ENCODE peak calls at places on chromosome 1, in seven cellular contexts. One of them, this sample, is unnamed.
A peak's percentile ranks its signal among the peaks of the same experiment; 100 is the strongest.

GRCh38 chr1:228185641-228185965 is 20.0 kb downstream of the IBA57 start:
- DNase-seq in effector memory CD4-positive, alpha-beta T cell: peak; percentile 65
- DNase-seq in colonic mucosa: no peak
- DNase-seq in thoracic aorta: no peak
- DNase-seq in gastrocnemius medialis: peak; percentile 9
- DNase-seq in HCT116: no peak
- DNase-seq in DND-41: no peak
- DNase-seq in this sample: no peak

GRCh38 chr1:9203623-9204022 is 31.0 kb upstream of the H6PD start:
- DNase-seq in effector memory CD4-positive, alpha-beta T cell: no peak
- DNase-seq in colonic mucosa: no peak
- DNase-seq in thoracic aorta: no peak
- DNase-seq in gastrocnemius medialis: no peak
- DNase-seq in HCT116: no peak
- DNase-seq in DND-41: peak; percentile 79
- DNase-seq in this sample: peak; percentile 65

GRCh38 chr1:16026723-16027484 is 5.1 kb downstream of the CLCNKA start:
- DNase-seq in effector memory CD4-positive, alpha-beta T cell: peak; percentile 6
- DNase-seq in colonic mucosa: no peak
- DNase-seq in thoracic aorta: no peak
- DNase-seq in gastrocnemius medialis: no peak
- DNase-seq in HCT116: no peak
- DNase-seq in DND-41: peak; percentile 10
- DNase-seq in this sample: no peak

GRCh38 chr1:153733970-153734369 is 6.1 kb downstream of the INTS3 start:
- DNase-seq in effector memory CD4-positive, alpha-beta T cell: no peak
- DNase-seq in colonic mucosa: no peak
- DNase-seq in thoracic aorta: no peak
- DNase-seq in gastrocnemius medialis: no peak
- DNase-seq in HCT116: no peak
- DNase-seq in DND-41: no peak
- DNase-seq in this sample: no peak

GRCh38 chr1:107464827-107465226 is 324.0 kb downstream of the NTNG1 start:
- DNase-seq in effector memory CD4-positive, alpha-beta T cell: no peak
- DNase-seq in colonic mucosa: no peak
- DNase-seq in thoracic aorta: no peak
- DNase-seq in gastrocnemius medialis: no peak
- DNase-seq in HCT116: no peak
- DNase-seq in DND-41: no peak
- DNase-seq in this sample: no peak

GRCh38 chr1:103541431-103541830 is 15.9 kb downstream of the RNPC3 start:
- DNase-seq in effector memory CD4-positive, alpha-beta T cell: no peak
- DNase-seq in colonic mucosa: no peak
- DNase-seq in thoracic aorta: no peak
- DNase-seq in gastrocnemius medialis: no peak
- DNase-seq in HCT116: no peak
- DNase-seq in DND-41: no peak
- DNase-seq in this sample: no peak

GRCh38 chr1:30906631-30907389 is 1.7 kb downstream of the SDC3 start:
- DNase-seq in effector memory CD4-positive, alpha-beta T cell: no peak
- DNase-seq in colonic mucosa: no peak
- DNase-seq in thoracic aorta: no peak
- DNase-seq in gastrocnemius medialis: no peak
- DNase-seq in HCT116: no peak
- DNase-seq in DND-41: no peak
- DNase-seq in this sample: peak; percentile 39

GRCh38 chr1:61581241-61581640 is 143.7 kb downstream of the TM2D1 start:
- DNase-seq in effector memory CD4-positive, alpha-beta T cell: no peak
- DNase-seq in colonic mucosa: no peak
- DNase-seq in thoracic aorta: no peak
- DNase-seq in gastrocnemius medialis: no peak
- DNase-seq in HCT116: no peak
- DNase-seq in DND-41: no peak
- DNase-seq in this sample: no peak

GRCh38 chr1:174114788-174115448 is 44.4 kb upstream of the RABGAP1L start:
- DNase-seq in effector memory CD4-positive, alpha-beta T cell: no peak
- DNase-seq in colonic mucosa: peak; percentile 50
- DNase-seq in thoracic aorta: no peak
- DNase-seq in gastrocnemius medialis: no peak
- DNase-seq in HCT116: peak; percentile 67
- DNase-seq in DND-41: peak; percentile 46
- DNase-seq in this sample: peak; percentile 54

GRCh38 chr1:245656189-245656717 is 501.5 kb downstream of the KIF26B start:
- DNase-seq in effector memory CD4-positive, alpha-beta T cell: no peak
- DNase-seq in colonic mucosa: no peak
- DNase-seq in thoracic aorta: no peak
- DNase-seq in gastrocnemius medialis: no peak
- DNase-seq in HCT116: no peak
- DNase-seq in DND-41: no peak
- DNase-seq in this sample: no peak

GRCh38 chr1:152515454-152515823 is 1.2 kb downstream of the CRCT1 start:
- DNase-seq in effector memory CD4-positive, alpha-beta T cell: no peak
- DNase-seq in colonic mucosa: no peak
- DNase-seq in thoracic aorta: no peak
- DNase-seq in gastrocnemius medialis: no peak
- DNase-seq in HCT116: no peak
- DNase-seq in DND-41: no peak
- DNase-seq in this sample: no peak

GRCh38 chr1:152516082-152516481 is 1.8 kb downstream of the CRCT1 start:
- DNase-seq in effector memory CD4-positive, alpha-beta T cell: no peak
- DNase-seq in colonic mucosa: no peak
- DNase-seq in thoracic aorta: no peak
- DNase-seq in gastrocnemius medialis: no peak
- DNase-seq in HCT116: no peak
- DNase-seq in DND-41: no peak
- DNase-seq in this sample: no peak

GRCh38 chr1:152513081-152513480 is 1.2 kb upstream of the CRCT1 start:
- DNase-seq in effector memory CD4-positive, alpha-beta T cell: no peak
- DNase-seq in colonic mucosa: no peak
- DNase-seq in thoracic aorta: no peak
- DNase-seq in gastrocnemius medialis: no peak
- DNase-seq in HCT116: no peak
- DNase-seq in DND-41: no peak
- DNase-seq in this sample: no peak

GRCh38 chr1:152517237-152517811 is 3.0 kb downstream of the CRCT1 start:
- DNase-seq in effector memory CD4-positive, alpha-beta T cell: no peak
- DNase-seq in colonic mucosa: no peak
- DNase-seq in thoracic aorta: no peak
- DNase-seq in gastrocnemius medialis: no peak
- DNase-seq in HCT116: peak; percentile 6
- DNase-seq in DND-41: no peak
- DNase-seq in this sample: no peak

GRCh38 chr1:152514715-152515453 is 602 bp downstream of the CRCT1 start:
- DNase-seq in effector memory CD4-positive, alpha-beta T cell: no peak
- DNase-seq in colonic mucosa: no peak
- DNase-seq in thoracic aorta: no peak
- DNase-seq in gastrocnemius medialis: no peak
- DNase-seq in HCT116: no peak
- DNase-seq in DND-41: no peak
- DNase-seq in this sample: no peak
- H3K27ac ChIP-seq in effector memory CD4-positive, alpha-beta T cell: no peak overlapping the region
- H3K27ac ChIP-seq in colonic mucosa: no peak overlapping the region
- H3K27ac ChIP-seq in thoracic aorta: no peak overlapping the region
- H3K27ac ChIP-seq in gastrocnemius medialis: no peak overlapping the region
- H3K27ac ChIP-seq in HCT116: no peak overlapping the region
- H3K27ac ChIP-seq in DND-41: no peak overlapping the region
- H3K27ac ChIP-seq in this sample: no peak overlapping the region

DNA sequence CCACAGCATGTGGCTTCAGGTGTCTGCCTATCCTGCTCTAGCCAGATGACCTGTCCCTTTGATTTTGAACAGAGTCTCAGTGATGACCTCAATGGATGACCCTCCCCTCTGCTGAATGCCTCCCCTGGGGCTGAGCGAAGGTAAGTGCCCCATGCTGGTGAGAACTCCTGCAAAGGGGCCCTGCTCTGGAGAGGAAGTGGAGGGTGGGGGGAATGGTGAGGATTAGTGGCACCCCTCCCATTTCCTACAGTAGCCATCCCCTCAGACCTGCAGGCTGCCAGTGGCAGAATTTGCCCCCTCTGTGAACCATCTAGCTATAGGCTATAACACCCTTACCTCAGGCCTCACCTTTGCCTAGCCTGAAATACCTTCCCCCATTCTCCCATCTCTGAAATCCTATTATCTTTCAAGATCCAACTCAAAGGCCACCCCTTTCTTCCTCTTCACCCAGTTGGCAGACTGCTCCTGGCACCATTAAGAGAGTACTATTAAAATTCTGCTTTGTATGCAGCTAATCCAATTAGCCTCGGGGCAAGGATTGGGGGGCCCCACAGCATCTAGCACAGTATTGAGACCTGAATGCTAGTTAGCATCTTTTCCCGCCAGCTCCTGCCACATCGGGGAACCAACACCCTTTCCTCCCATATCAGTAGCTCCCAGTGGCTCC is 3.8 kb upstream of the PMVK start:
- DNase-seq in effector memory CD4-positive, alpha-beta T cell: no peak
- DNase-seq in colonic mucosa: no peak
- DNase-seq in thoracic aorta: no peak
- DNase-seq in gastrocnemius medialis: no peak
- DNase-seq in HCT116: no peak
- DNase-seq in DND-41: no peak
- DNase-seq in this sample: no peak
- H3K4me1 ChIP-seq in effector memory CD4-positive, alpha-beta T cell: peaks cover 68% of the 10 kb centered on the region
- H3K4me1 ChIP-seq in colonic mucosa: peaks cover 7% of the 10 kb centered on the region
- H3K4me1 ChIP-seq in thoracic aorta: peaks cover 38% of the 10 kb centered on the region
- H3K4me1 ChIP-seq in gastrocnemius medialis: peaks cover 20% of the 10 kb centered on the region
- H3K4me1 ChIP-seq in HCT116: peaks cover 15% of the 10 kb centered on the region
- H3K4me1 ChIP-seq in DND-41: peaks cover 58% of the 10 kb centered on the region
- H3K4me1 ChIP-seq in this sample: peaks cover 36% of the 10 kb centered on the region

GRCh38 chr1:201017828-201018163 is 5.7 kb downstream of the KIF21B start:
- DNase-seq in effector memory CD4-positive, alpha-beta T cell: no peak
- DNase-seq in colonic mucosa: no peak
- DNase-seq in thoracic aorta: no peak
- DNase-seq in gastrocnemius medialis: no peak
- DNase-seq in HCT116: no peak
- DNase-seq in DND-41: no peak
- DNase-seq in this sample: no peak
- H3K27ac ChIP-seq in effector memory CD4-positive, alpha-beta T cell: peak overlapping the region; percentile 67
- H3K27ac ChIP-seq in colonic mucosa: no peak overlapping the region
- H3K27ac ChIP-seq in thoracic aorta: no peak overlapping the region
- H3K27ac ChIP-seq in gastrocnemius medialis: no peak overlapping the region
- H3K27ac ChIP-seq in HCT116: no peak overlapping the region
- H3K27ac ChIP-seq in DND-41: peak overlapping the region; percentile 88
- H3K27ac ChIP-seq in this sample: no peak overlapping the region

DNA sequence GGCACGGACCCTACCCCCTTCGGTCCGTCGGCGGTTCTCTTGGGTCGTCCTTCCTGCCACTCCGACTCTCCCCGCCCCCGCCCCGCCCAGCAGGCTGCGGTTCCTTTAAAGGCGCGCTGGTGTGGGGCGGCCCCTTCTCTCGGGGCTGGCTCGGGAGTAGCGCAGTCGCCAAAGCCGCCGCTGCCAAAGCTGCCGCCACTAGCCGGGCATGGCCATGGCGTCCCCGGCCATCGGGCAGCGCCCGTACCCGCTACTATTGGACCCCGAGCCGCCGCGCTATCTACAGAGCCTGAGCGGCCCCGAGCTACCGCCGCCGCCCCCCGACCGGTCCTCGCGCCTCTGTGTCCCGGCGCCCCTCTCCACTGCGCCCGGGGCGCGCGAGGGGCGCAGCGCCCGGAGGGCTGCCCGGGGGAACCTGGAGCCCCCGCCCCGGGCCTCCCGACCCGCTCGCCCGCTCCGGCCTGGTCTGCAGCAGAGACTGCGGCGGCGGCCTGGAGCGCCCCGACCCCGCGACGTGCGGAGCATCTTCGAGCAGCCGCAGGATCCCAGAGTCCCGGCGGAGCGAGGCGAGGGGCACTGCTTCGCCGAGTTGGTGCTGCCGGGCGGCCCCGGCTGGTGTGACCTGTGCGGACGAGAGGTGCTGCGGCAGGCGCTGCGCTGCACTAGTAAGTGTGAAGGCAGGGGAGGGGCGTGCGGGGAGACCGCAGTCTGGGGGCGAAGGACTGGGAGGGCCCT is at the start of gene RASSF5:
- DNase-seq in effector memory CD4-positive, alpha-beta T cell: peak; percentile 68
- DNase-seq in colonic mucosa: peak; percentile 87
- DNase-seq in thoracic aorta: peak; percentile 49
- DNase-seq in gastrocnemius medialis: peak; percentile 84
- DNase-seq in HCT116: no peak
- DNase-seq in DND-41: peak; percentile 53
- DNase-seq in this sample: peak; percentile 80
- H3K4me1 ChIP-seq in effector memory CD4-positive, alpha-beta T cell: peaks cover 13% of the 10 kb centered on the region
- H3K4me1 ChIP-seq in colonic mucosa: no peaks in the 10 kb centered on the region
- H3K4me1 ChIP-seq in thoracic aorta: peaks cover 54% of the 10 kb centered on the region
- H3K4me1 ChIP-seq in gastrocnemius medialis: peaks cover 36% of the 10 kb centered on the region
- H3K4me1 ChIP-seq in HCT116: peaks cover 22% of the 10 kb centered on the region
- H3K4me1 ChIP-seq in DND-41: no peaks in the 10 kb centered on the region
- H3K4me1 ChIP-seq in this sample: peaks cover 33% of the 10 kb centered on the region

This sample was measured in Peyer's patch.